ENCODE peak calls at places on chromosomes 2 and 18, in five cellular contexts. One of them, this sample, is unnamed.

GRCh38 chr2:150255528-150255927 is 231.9 kb downstream of the RND3 start:
- DNase-seq in activated T-helper 1 cell treated with Interleukin-2 at 50 U/mL for 16 hours: no peak
- DNase-seq in ovary: no peak
- DNase-seq in osteoblast: peak
- DNase-seq in H4: no peak
- DNase-seq in this sample: no peak

GRCh38 chr2:191620144-191620543 is 57.8 kb upstream of the NABP1 start:
- DNase-seq in activated T-helper 1 cell treated with Interleukin-2 at 50 U/mL for 16 hours: no peak
- DNase-seq in ovary: no peak
- DNase-seq in osteoblast: no peak
- DNase-seq in H4: peak
- DNase-seq in this sample: no peak

GRCh38 chr18:63344263-63344662 is 22.7 kb downstream of the KDSR start:
- DNase-seq in activated T-helper 1 cell treated with Interleukin-2 at 50 U/mL for 16 hours: no peak
- DNase-seq in ovary: no peak
- DNase-seq in osteoblast: no peak
- DNase-seq in H4: no peak
- DNase-seq in this sample: no peak

GRCh38 chr2:169711751-169712509 is 17.7 kb downstream of the PHOSPHO2 start:
- DNase-seq in activated T-helper 1 cell treated with Interleukin-2 at 50 U/mL for 16 hours: no peak
- DNase-seq in ovary: no peak
- DNase-seq in osteoblast: no peak
- DNase-seq in H4: no peak
- DNase-seq in this sample: no peak

GRCh38 chr18:12334280-12335262 is 26.5 kb downstream of the TUBB6 start:
- DNase-seq in activated T-helper 1 cell treated with Interleukin-2 at 50 U/mL for 16 hours: no peak
- DNase-seq in ovary: no peak
- DNase-seq in osteoblast: no peak
- DNase-seq in H4: no peak
- DNase-seq in this sample: no peak

GRCh38 chr2:239041062-239041461 is 193.2 kb downstream of the TWIST2 start:
- DNase-seq in activated T-helper 1 cell treated with Interleukin-2 at 50 U/mL for 16 hours: no peak
- DNase-seq in ovary: no peak
- DNase-seq in osteoblast: no peak
- DNase-seq in H4: no peak
- DNase-seq in this sample: no peak

GRCh38 chr2:128271186-128271890 is 47.3 kb downstream of the HS6ST1 start:
- DNase-seq in activated T-helper 1 cell treated with Interleukin-2 at 50 U/mL for 16 hours: no peak
- DNase-seq in ovary: peak
- DNase-seq in osteoblast: peak
- DNase-seq in H4: no peak
- DNase-seq in this sample: peak

GRCh38 chr18:24064701-24065100 is 50.1 kb downstream of the TTC39C start:
- DNase-seq in activated T-helper 1 cell treated with Interleukin-2 at 50 U/mL for 16 hours: no peak
- DNase-seq in ovary: no peak
- DNase-seq in osteoblast: no peak
- DNase-seq in H4: no peak
- DNase-seq in this sample: no peak

GRCh38 chr2:37652199-37652640 is 19.2 kb downstream of the CDC42EP3 start:
- DNase-seq in activated T-helper 1 cell treated with Interleukin-2 at 50 U/mL for 16 hours: no peak
- DNase-seq in ovary: no peak
- DNase-seq in osteoblast: peak
- DNase-seq in H4: peak
- DNase-seq in this sample: no peak